ENCODE peak calls at places on chromosome X, in eight cellular contexts. Y is AG08396; V is PC-9; Z is activated effector memory CD4-positive, alpha-beta T cell treated with anti-CD3 and anti-CD28 coated beads, Interleukin-2, amount 50 U/mL, for 16 hours; K is head of caudate nucleus; E is G401; S is omental fat pad; Q is left ventricle myocardium inferior. M is an unnamed sample.

GRCh38 chrX:57282568-57282967 is 3.9 kb upstream of the FAAH2 start:
- DNase-seq in Y (no peak), V (no peak), Z (no peak), K (no peak), E (no peak), S (no peak), Q (no peak), M (no peak)

GRCh38 chrX:118988913-118989312 is 14.5 kb downstream of the LONRF3 start:
- DNase-seq in Y (no peak), V (no peak), Z (no peak), K (no peak), E (no peak), S (no peak), Q (no peak), M (no peak)

GRCh38 chrX:110222497-110223257 is 95.2 kb downstream of the AMMECR1 start:
- DNase-seq in Y (no peak), V (no peak), Z (no peak), K (no peak), E (no peak), S (no peak), Q (no peak), M (no peak)

GRCh38 chrX:134695999-134696398 is 37.7 kb upstream of the PLAC1 start:
- DNase-seq in Y (no peak), V (no peak), Z (no peak), K (no peak), E (no peak), S (no peak), Q (no peak), M (no peak)

GRCh38 chrX:51144828-51145442 is 187.7 kb upstream of the NUDT10 start:
- DNase-seq in Y (peak), V (peak), Z (no peak), K (no peak), E (peak), S (no peak), Q (no peak), M (peak)

GRCh38 chrX:41389311-41389888 is 55.4 kb downstream of the DDX3X start:
- DNase-seq in Y (no peak), V (no peak), Z (no peak), K (no peak), E (no peak), S (no peak), Q (no peak), M (no peak)

GRCh38 chrX:117990438-117990837 is 126.2 kb downstream of the KLHL13 start:
- DNase-seq in Y (peak), V (no peak), Z (no peak), K (no peak), E (no peak), S (no peak), Q (no peak), M (no peak)

GRCh38 chrX:24662344-24662743 is 15.2 kb upstream of the PCYT1B start:
- DNase-seq in Y (no peak), V (no peak), Z (no peak), K (no peak), E (no peak), S (no peak), Q (no peak), M (no peak)

GRCh38 chrX:68183612-68184214 is 249.6 kb downstream of the OPHN1 start:
- DNase-seq in Y (no peak), V (no peak), Z (no peak), K (no peak), E (no peak), S (no peak), Q (no peak), M (no peak)

GRCh38 chrX:19579485-19579884 is 64.2 kb upstream of the MAP3K15 start:
- DNase-seq in Y (peak), V (no peak), Z (no peak), K (no peak), E (no peak), S (no peak), Q (no peak), M (peak)

GRCh38 chrX:121179972-121180371 is 132.6 kb downstream of the GLUD2 start:
- DNase-seq in Y (no peak), V (no peak), Z (no peak), K (no peak), E (no peak), S (no peak), Q (no peak), M (no peak)

GRCh38 chrX:40912166-40912565 is 173.1 kb upstream of the USP9X start:
- DNase-seq in Y (no peak), V (no peak), Z (no peak), K (no peak), E (no peak), S (no peak), Q (no peak), M (no peak)

GRCh38 chrX:48737940-48738339 is 23.6 kb upstream of the GLOD5 start:
- DNase-seq in Y (no peak), V (no peak), Z (no peak), K (no peak), E (no peak), S (no peak), Q (no peak), M (no peak)

GRCh38 chrX:42096262-42096939 is 173.0 kb upstream of the CASK start:
- DNase-seq in Y (peak), V (peak), Z (no peak), K (no peak), E (no peak), S (no peak), Q (no peak), M (peak)

GRCh38 chrX:253451-254297 is 27.5 kb upstream of the PLCXD1 start:
- DNase-seq in Y (no peak), V (no peak), Z (no peak), K (no peak), E (no peak), S (no peak), Q (no peak), M (no peak)

GRCh38 chrX:100512471-100512870 is 72.3 kb upstream of the TNMD start:
- DNase-seq in Y (peak), V (no peak), Z (no peak), K (no peak), E (peak), S (no peak), Q (no peak), M (peak)

GRCh38 chrX:17390325-17390992 is 15.5 kb downstream of the NHS start:
- DNase-seq in Y (no peak), V (no peak), Z (no peak), K (no peak), E (no peak), S (no peak), Q (no peak), M (no peak)

GRCh38 chrX:115562492-115562872 is 1.5 kb downstream of the PLS3 start:
- DNase-seq in Y (peak), V (peak), Z (no peak), K (no peak), E (no peak), S (no peak), Q (no peak), M (peak)

M was measured in hepatic stellate cell.